ENCODE peak calls at places on chromosomes 16 and 17, in four cellular contexts. C is AG10803, B is Panc1, E is astrocyte. S is an unnamed sample.

GRCh38 chr17:47724705-47725104 is 8.3 kb upstream of the TBX21 start:
- DNase-seq in E (no peak), B (no peak), C (no peak), S (no peak)

GRCh38 chr16:81678326-81679095 is 100.6 kb upstream of the PLCG2 start:
- DNase-seq in C (no peak), B (no peak), E (no peak), S (no peak)

GRCh38 chr16:83851473-83851872 is 43.7 kb downstream of the HSBP1 start:
- DNase-seq in E (no peak), B (no peak), C (no peak), S (no peak)

GRCh38 chr16:11819798-11820197 is 22.7 kb upstream of the ZC3H7A start:
- DNase-seq in B (no peak), C (no peak), E (no peak), S (no peak)

GRCh38 chr16:50153648-50154368 is 702 bp downstream of the TENT4B start:
- DNase-seq in C (peak; percentile 25), B (no peak), E (no peak), S (peak; percentile 25)

GRCh38 chr16:52182840-52183239 is 364.1 kb downstream of the TOX3 start:
- DNase-seq in B (no peak), E (no peak), C (no peak), S (no peak)

GRCh38 chr16:9666834-9667480 is 515.3 kb downstream of the GRIN2A start:
- DNase-seq in C (no peak), B (no peak), E (no peak), S (no peak)

GRCh38 chr17:41642252-41643156 is 18.1 kb upstream of the KRT17 start:
- DNase-seq in C (no peak), B (no peak), E (no peak), S (no peak)

GRCh38 chr17:14296511-14296910 is 4.4 kb upstream of the HS3ST3B1 start:
- DNase-seq in B (no peak), E (no peak), C (no peak), S (no peak)

GRCh38 chr17:79218825-79219200 is 144.2 kb downstream of the ENGASE start:
- DNase-seq in C (no peak), B (no peak), E (no peak), S (no peak)

GRCh38 chr16:85285681-85286065 is 173.4 kb upstream of the CIBAR2 start:
- DNase-seq in E (no peak), B (no peak), C (peak; percentile 68), S (no peak)

GRCh38 chr17:75024686-75025397 is 12.4 kb downstream of the MRPL58 start:
- DNase-seq in B (no peak), E (no peak), C (no peak), S (no peak)

GRCh38 chr16:23801387-23801786 is 34.4 kb upstream of the PRKCB start:
- DNase-seq in C (peak; percentile 63), B (peak; percentile 43), E (peak; percentile 5), S (peak; percentile 67)

GRCh38 chr16:88815901-88816589 is 4.3 kb upstream of the APRT start:
- DNase-seq in E (no peak), C (no peak), B (no peak), S (no peak)

GRCh38 chr17:66337866-66338472 is 35.6 kb downstream of the PRKCA start:
- DNase-seq in E (peak; percentile 47), C (no peak), B (no peak), S (no peak)

GRCh38 chr17:34151081-34151480 is 104.0 kb upstream of the CCL2 start:
- DNase-seq in C (peak; percentile 25), B (no peak), E (peak; percentile 55), S (no peak)

GRCh38 chr17:45160505-45161287 is 979 bp upstream of the HEXIM2 start:
- DNase-seq in C (peak; percentile 75), B (no peak), E (peak; percentile 57), S (peak; percentile 65)

GRCh38 chr16:83989300-83989699 is 21.3 kb downstream of the NECAB2 start:
- DNase-seq in C (no peak), E (no peak), B (no peak), S (no peak)

GRCh38 chr16:87608400-87608985 is 6.2 kb downstream of the JPH3 start:
- DNase-seq in E (peak; percentile 29), C (peak; percentile 45), B (no peak), S (peak; percentile 74)

GRCh38 chr16:69477546-69477945 is 53.1 kb downstream of the CYB5B start:
- DNase-seq in E (peak; percentile 20), C (no peak), B (no peak), S (peak; percentile 35)

GRCh38 chr17:76542984-76543383 is 3.1 kb downstream of the PRCD start:
- DNase-seq in E (no peak), C (no peak), B (no peak), S (no peak)

GRCh38 chr16:82954224-82954929 is 327.6 kb downstream of the CDH13 start:
- DNase-seq in B (no peak), C (peak; percentile 66), E (peak; percentile 67), S (peak; percentile 76)

GRCh38 chr16:81532491-81533174 is 88.0 kb downstream of the CMIP start:
- DNase-seq in B (no peak), E (no peak), C (no peak), S (no peak)

GRCh38 chr17:40362696-40363479 is 1.6 kb downstream of the GJD3 start:
- DNase-seq in C (peak; percentile 73), E (peak; percentile 53), B (no peak), S (peak; percentile 75)

GRCh38 chr17:43754947-43755346 is 3.6 kb downstream of the SOST start:
- DNase-seq in E (no peak), C (no peak), B (no peak), S (no peak)

GRCh38 chr16:27067138-27067537 is 411 bp downstream of the C16orf82 start:
- DNase-seq in B (no peak), C (no peak), E (no peak), S (no peak)

GRCh38 chr17:72677714-72678390 is 414.6 kb downstream of the SLC39A11 start:
- DNase-seq in B (no peak), C (peak; percentile 27), E (peak; percentile 91), S (peak; percentile 65)

GRCh38 chr16:67481561-67482259 is 753 bp upstream of the ATP6V0D1 start:
- DNase-seq in E (peak; percentile 39), C (no peak), B (no peak), S (peak; percentile 67)

GRCh38 chr16:23288209-23288608 is 13.9 kb upstream of the SCNN1B start:
- DNase-seq in E (no peak), B (no peak), C (no peak), S (no peak)

GRCh38 chr16:61887903-61888302 is 148.3 kb downstream of the CDH8 start:
- DNase-seq in B (no peak), E (peak; percentile 63), C (peak; percentile 77), S (peak; percentile 61)

DNA sequence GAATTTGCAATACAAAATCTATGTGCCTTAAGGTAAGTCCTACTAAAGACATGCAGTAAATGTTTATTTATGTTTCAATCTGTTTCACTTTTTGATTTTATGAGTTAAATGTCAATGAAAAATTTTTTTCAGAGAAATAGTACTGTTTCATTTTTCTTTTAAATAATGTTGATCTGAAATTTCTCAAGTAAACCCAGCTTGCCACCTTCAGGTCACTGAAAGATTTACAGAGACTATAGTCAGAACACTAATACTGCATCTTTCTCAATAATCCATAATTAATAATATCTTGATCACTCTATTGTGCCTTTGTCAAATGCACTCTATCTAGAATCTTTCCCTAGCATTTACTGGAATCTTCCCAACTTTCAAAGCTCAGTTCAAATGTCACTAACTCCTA is 6.5 kb upstream of the DHX40 start:
- DNase-seq in C (peak; percentile 20), B (no peak), E (no peak), S (peak; percentile 45)
- TF ChIP-seq CTCF in C (peak; percentile 54), B (peak; percentile 24), E (no peak), S (peak; percentile 36)

GRCh38 chr16:56662357-56663354 is 4.9 kb downstream of the MT1F start:
- DNase-seq in B (no peak), E (no peak), C (no peak), S (no peak)
- H3K4me3 ChIP-seq in B (no peak overlapping the region), E (no peak overlapping the region), C (no peak overlapping the region), S (no peak overlapping the region)

DNA sequence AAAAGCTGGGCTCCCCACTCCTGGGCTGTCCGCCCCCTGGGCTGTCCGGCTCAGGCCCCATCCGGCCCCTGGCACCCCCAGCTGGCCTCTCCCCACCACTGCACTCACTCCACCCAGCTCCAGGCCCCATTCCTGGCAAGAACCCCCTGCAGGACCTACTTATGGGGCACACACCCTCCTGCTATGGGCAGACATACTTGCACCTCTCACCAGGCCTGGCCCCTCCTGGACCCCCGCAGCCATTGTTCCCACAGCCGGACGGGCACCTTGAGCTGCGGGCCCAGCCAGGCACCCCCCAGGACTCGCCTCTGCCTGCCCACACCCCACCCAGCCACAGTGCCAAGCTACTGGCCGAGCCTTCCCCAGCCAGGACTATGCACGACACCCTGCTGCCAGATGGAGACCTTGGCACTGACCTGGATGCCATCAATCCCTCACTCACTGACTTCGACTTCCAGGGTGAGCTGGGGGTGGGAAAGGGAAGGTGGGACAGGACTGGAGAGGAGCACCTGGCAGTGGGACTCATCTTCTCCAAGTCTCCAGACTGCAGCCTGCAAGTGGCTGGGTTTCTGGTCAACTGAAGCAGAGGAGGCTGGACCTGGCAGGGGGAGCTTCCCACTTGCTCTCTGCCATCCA is 17.6 kb downstream of the UNC119 start:
- DNase-seq in C (no peak), E (no peak), B (no peak), S (no peak)
- TF ChIP-seq CTCF in C (no peak), E (no peak), B (no peak), S (no peak)

GRCh38 chr16:2518823-2519710 is 1.1 kb upstream of the AMDHD2 start:
- DNase-seq in C (no peak), B (no peak), E (no peak), S (no peak)
- H3K4me3 ChIP-seq in C (no peak overlapping the region), B (no peak overlapping the region), E (no peak overlapping the region), S (no peak overlapping the region)

DNA sequence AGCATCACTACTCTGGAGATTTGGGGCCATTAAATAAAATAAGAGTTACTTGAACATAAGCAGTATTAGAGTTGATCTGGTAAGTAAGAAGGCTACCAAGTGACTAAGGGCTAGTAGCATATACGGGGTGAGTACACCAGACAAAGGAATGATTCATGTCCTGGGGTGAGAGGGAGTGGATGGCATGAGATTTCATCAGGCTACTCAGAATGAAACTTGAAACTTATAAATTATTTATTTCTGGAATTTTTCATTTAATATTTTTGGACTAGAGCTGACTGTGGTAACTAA is 2.3 kb downstream of the SLFN5 start:
- DNase-seq in B (peak; percentile 68), C (peak; percentile 96), E (peak; percentile 88), S (peak; percentile 93)
- TF ChIP-seq CTCF in B (no peak), C (no peak), E (no peak), S (no peak)

GRCh38 chr17:80731255-80731840 is 186.7 kb downstream of the RPTOR start:
- DNase-seq in E (no peak), B (no peak), C (no peak), S (no peak)
- H3K4me3 ChIP-seq in E (no peak overlapping the region), B (no peak overlapping the region), C (no peak overlapping the region), S (no peak overlapping the region)